ENCODE peak calls at places on chromosomes 6 and 20, in four cellular contexts. K is CD4-positive, alpha-beta T cell; J is MM.1S; Z is omental fat pad. S is an unnamed sample.

GRCh38 chr6:107488875-107489635 is 862 bp upstream of the SOBP start:
- DNase-seq in Z (no peak), K (peak), J (no peak), S (peak)

GRCh38 chr6:21738180-21739094 is 144.9 kb downstream of the SOX4 start:
- DNase-seq in Z (no peak), J (no peak), K (no peak), S (no peak)

GRCh38 chr20:29878281-29878741 is 1379.2 kb upstream of the DEFB115 start:
- DNase-seq in K (no peak), J (no peak), Z (no peak), S (peak)

GRCh38 chr6:83176256-83176655 is 16.8 kb downstream of the PGM3 start:
- DNase-seq in Z (no peak), J (no peak), K (no peak), S (no peak)

GRCh38 chr20:49615401-49616153 is 47.6 kb upstream of the PTGIS start:
- DNase-seq in J (no peak), K (no peak), Z (no peak), S (no peak)

GRCh38 chr20:17014217-17014616 is 212.6 kb upstream of the PCSK2 start:
- DNase-seq in Z (no peak), K (no peak), J (no peak), S (no peak)

GRCh38 chr6:10585232-10585887 is 64.2 kb downstream of the GCNT2 start:
- DNase-seq in K (no peak), J (no peak), Z (no peak), S (no peak)

GRCh38 chr6:4776967-4777925 is 1.0 kb downstream of the CDYL start:
- DNase-seq in J (peak), K (no peak), Z (no peak), S (peak)

GRCh38 chr20:35293303-35294292 is 1.4 kb upstream of the FAM83C start:
- DNase-seq in J (no peak), Z (no peak), K (no peak), S (no peak)

GRCh38 chr20:50456452-50457324 is 53.5 kb upstream of the PTPN1 start:
- DNase-seq in J (no peak), K (no peak), Z (no peak), S (no peak)

GRCh38 chr6:12522347-12522746 is 194.2 kb upstream of the PHACTR1 start:
- DNase-seq in K (no peak), J (no peak), Z (no peak), S (no peak)

GRCh38 chr6:8652710-8653109 is 217.4 kb upstream of the SLC35B3 start:
- DNase-seq in K (no peak), Z (no peak), J (no peak), S (no peak)

GRCh38 chr6:29919506-29919905 is 22.8 kb upstream of the HLA-A start:
- DNase-seq in J (no peak), K (no peak), Z (no peak), S (no peak)

GRCh38 chr6:29916741-29917140 is 25.6 kb upstream of the HLA-A start:
- DNase-seq in K (no peak), Z (no peak), J (no peak), S (no peak)

GRCh38 chr6:29912840-29913239 is 29.5 kb upstream of the HLA-A start:
- DNase-seq in Z (no peak), K (no peak), J (no peak), S (no peak)

GRCh38 chr6:29917843-29918242 is 24.5 kb upstream of the HLA-A start:
- DNase-seq in K (no peak), J (no peak), Z (no peak), S (no peak)
- TF ChIP-seq CTCF in K (no peak), J (no peak), Z (no peak), S (no peak)

GRCh38 chr6:130293800-130294199 is 71.0 kb upstream of the SAMD3 start:
- DNase-seq in K (no peak), Z (no peak), J (peak), S (peak)
- TF ChIP-seq CTCF in K (peak), Z (no peak), J (peak), S (peak)

GRCh38 chr6:110951986-110952794 is 6.3 kb upstream of the GTF3C6 start:
- DNase-seq in J (no peak), K (no peak), Z (no peak), S (no peak)

GRCh38 chr6:110951008-110951407 is 7.5 kb upstream of the GTF3C6 start:
- DNase-seq in Z (no peak), J (no peak), K (no peak), S (no peak)

GRCh38 chr6:110950443-110950842 is 8.1 kb upstream of the GTF3C6 start:
- DNase-seq in J (no peak), K (no peak), Z (no peak), S (no peak)

GRCh38 chr6:110946498-110946897 is 12.0 kb upstream of the GTF3C6 start:
- DNase-seq in K (no peak), J (no peak), Z (no peak), S (no peak)

DNA sequence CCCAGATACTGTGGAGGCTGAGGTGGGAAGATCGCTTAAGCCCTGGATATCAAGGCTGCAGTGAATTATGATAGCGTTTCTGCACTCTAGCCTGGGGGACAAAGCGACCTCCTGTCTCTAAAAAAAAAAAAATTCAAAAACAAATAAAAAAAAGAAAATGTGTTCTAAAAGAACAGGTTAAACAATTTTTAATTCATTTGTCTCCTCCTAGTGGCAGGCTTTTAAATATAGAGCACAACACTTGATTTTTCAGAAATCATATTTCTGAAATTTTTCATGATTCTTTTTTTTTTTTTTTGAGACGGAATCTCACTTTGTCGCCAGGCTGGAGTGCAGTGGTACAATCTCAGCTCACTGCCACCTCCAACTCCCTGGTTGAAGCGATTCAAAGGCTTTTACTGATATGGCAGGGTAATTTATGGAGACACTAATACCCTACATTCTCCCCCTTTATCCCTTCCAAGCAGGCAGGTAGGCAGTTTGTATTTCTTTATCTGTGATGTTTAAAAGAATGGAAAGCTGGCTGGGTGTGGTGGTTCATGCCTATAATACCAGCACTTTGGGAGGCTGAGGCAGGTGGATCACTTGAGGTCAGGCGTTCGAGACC is 8.7 kb upstream of the GTF3C6 start:
- DNase-seq in Z (no peak), K (no peak), J (peak), S (no peak)
- TF ChIP-seq CTCF in Z (no peak), K (peak), J (peak), S (peak)

GRCh38 chr20:23652926-23653325 is 15.2 kb upstream of the CST3 start:
- DNase-seq in K (no peak), Z (no peak), J (no peak), S (no peak)
- TF ChIP-seq CTCF in K (no peak), Z (no peak), J (no peak), S (no peak)

GRCh38 chr6:38034269-38034914 is 214.9 kb downstream of the ZFAND3 start:
- DNase-seq in Z (no peak), K (no peak), J (peak), S (no peak)
- TF ChIP-seq CTCF in Z (no peak), K (peak), J (peak), S (peak)

GRCh38 chr20:6071162-6071695 is 17.4 kb upstream of the LRRN4 start:
- DNase-seq in Z (no peak), J (no peak), K (no peak), S (no peak)

GRCh38 chr20:6074784-6075183 is 20.9 kb upstream of the LRRN4 start:
- DNase-seq in Z (no peak), J (no peak), K (no peak), S (no peak)

GRCh38 chr20:6069669-6070068 is 15.8 kb upstream of the LRRN4 start:
- DNase-seq in Z (no peak), J (no peak), K (no peak), S (no peak)

GRCh38 chr20:6075428-6076219 is 21.8 kb upstream of the LRRN4 start:
- DNase-seq in K (no peak), J (no peak), Z (no peak), S (no peak)

GRCh38 chr20:6074145-6074561 is 20.3 kb upstream of the LRRN4 start:
- DNase-seq in Z (no peak), K (no peak), J (peak), S (peak)
- TF ChIP-seq CTCF in Z (no peak), K (no peak), J (peak), S (peak)

GRCh38 chr20:56860413-56860812 is 231.3 kb downstream of the TFAP2C start:
- DNase-seq in K (no peak), Z (no peak), J (no peak), S (no peak)
- TF ChIP-seq CTCF in K (no peak), Z (no peak), J (no peak), S (no peak)

DNA sequence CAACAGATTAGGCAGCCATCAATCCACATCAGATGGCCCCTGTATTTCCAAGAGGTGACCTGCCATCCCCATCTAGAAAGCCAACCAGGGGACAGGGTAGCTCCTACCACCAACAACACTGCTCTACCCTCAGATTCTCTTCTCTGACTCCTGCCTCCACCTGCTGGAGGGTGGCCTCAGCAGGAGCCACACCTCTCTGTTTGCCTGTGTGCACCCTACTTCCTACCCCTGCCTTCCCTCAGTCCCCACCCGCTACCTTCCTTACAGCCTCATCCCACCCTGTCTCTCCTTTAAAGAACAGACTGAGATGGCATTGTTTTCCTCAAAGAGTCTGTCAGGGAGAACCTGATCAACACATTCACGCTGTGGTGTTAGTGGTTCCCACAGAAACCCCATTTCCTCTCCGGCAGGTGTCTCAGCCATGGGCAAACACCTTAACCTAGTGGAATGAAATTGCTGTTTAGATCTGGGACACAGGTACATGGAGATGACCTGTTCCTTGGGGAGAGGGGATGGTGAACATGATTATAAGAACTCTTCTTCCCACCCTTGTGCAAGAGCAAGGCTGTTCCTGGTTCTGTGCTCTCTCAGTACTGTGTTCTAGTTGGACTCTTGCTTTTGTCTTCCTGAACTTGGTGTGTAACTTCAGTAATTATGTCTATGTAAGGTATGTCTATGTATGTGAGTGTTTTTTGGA is 1.8 kb downstream of the ENTPD6 start:
- DNase-seq in J (peak), Z (no peak), K (no peak), S (no peak)
- TF ChIP-seq CTCF in J (peak), Z (no peak), K (no peak), S (peak)

DNA sequence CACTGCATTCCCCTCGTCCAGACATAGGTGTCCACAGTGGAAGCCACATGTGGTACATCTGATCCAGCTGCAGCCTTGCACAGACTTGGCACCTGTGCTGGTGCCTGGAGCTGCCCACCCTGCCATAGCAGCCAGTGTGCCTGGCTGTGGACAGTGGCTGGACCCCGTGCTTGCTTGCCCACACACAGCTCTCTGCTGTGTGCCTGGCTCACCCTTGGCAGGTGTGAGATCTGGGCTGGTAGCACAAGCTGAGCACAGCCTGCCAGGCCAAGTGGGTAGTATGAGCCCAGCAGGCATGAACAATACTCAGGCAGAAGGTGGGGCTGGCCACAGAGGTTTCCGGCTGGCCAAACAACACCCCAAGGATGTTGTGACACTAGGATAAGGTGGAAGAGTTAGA is 614.4 kb downstream of the BCKDHB start:
- DNase-seq in J (no peak), Z (no peak), K (no peak), S (no peak)
- TF ChIP-seq CTCF in J (no peak), Z (no peak), K (no peak), S (no peak)